ENCODE peak calls at places on chromosomes 16 and 17, in four cellular contexts. E, W, M and R are unnamed samples.

GRCh38 chr16:54374136-54374535 is 87.5 kb upstream of the IRX3 start:
- DNase-seq in W (no peak), M (no peak), E (no peak), R (no peak)

GRCh38 chr17:57099165-57099564 is 14.1 kb downstream of the AKAP1 start:
- DNase-seq in W (no peak), E (no peak), M (no peak), R (no peak)

GRCh38 chr17:42895185-42895555 is 5.4 kb upstream of the G6PC1 start:
- DNase-seq in W (no peak), M (no peak), E (no peak), R (no peak)

GRCh38 chr16:1314399-1315068 is 5.1 kb downstream of the UBE2I start:
- DNase-seq in M (no peak), E (no peak), W (no peak), R (no peak)

GRCh38 chr17:1252203-1252608 is 18.0 kb upstream of the BHLHA9 start:
- DNase-seq in W (no peak), E (no peak), M (no peak), R (no peak)

GRCh38 chr16:47965439-47965838 is 190.4 kb downstream of the ABCC12 start:
- DNase-seq in W (no peak), E (no peak), M (no peak), R (no peak)

GRCh38 chr17:8740486-8740885 is 4.2 kb downstream of the CCDC42 start:
- DNase-seq in M (no peak), E (peak), W (peak), R (peak)

GRCh38 chr17:81712468-81713003 is 452 bp downstream of the SLC25A10 start:
- DNase-seq in W (no peak), M (peak), E (no peak), R (no peak)

GRCh38 chr17:14301761-14302401 is 1.0 kb downstream of the HS3ST3B1 start:
- DNase-seq in M (peak), W (peak), E (peak), R (peak)

GRCh38 chr16:49698416-49698815 is 157.5 kb downstream of the ZNF423 start:
- DNase-seq in W (no peak), M (peak), E (no peak), R (no peak)

GRCh38 chr16:11972128-11972527 is 4.4 kb upstream of the SNX29 start:
- DNase-seq in E (no peak), M (no peak), W (no peak), R (no peak)

GRCh38 chr16:588639-588888 is 1.3 kb upstream of the RAB40C start:
- DNase-seq in W (peak), M (peak), E (peak), R (peak)

GRCh38 chr16:89613101-89613953 is at the start of gene DPEP1:
- DNase-seq in E (no peak), M (no peak), W (no peak), R (no peak)

GRCh38 chr16:1003551-1004347 is 22.2 kb downstream of the SOX8 start:
- DNase-seq in W (peak), M (no peak), E (peak), R (peak)

GRCh38 chr17:31534223-31534888 is 142.9 kb downstream of the RAB11FIP4 start:
- DNase-seq in M (no peak), W (no peak), E (no peak), R (no peak)

GRCh38 chr16:76818611-76819181 is 372.3 kb upstream of the MON1B start:
- DNase-seq in M (no peak), E (no peak), W (no peak), R (no peak)

GRCh38 chr16:8929086-8929748 is 34.5 kb downstream of the USP7 start:
- DNase-seq in W (no peak), M (no peak), E (no peak), R (no peak)

GRCh38 chr16:48206594-48207242 is 37.4 kb upstream of the LONP2 start:
- DNase-seq in M (no peak), W (no peak), E (no peak), R (no peak)

GRCh38 chr17:4584125-4584834 is at the start of gene SMTNL2:
- DNase-seq in E (no peak), M (peak), W (peak), R (no peak)

GRCh38 chr17:5182597-5183409 is 8.9 kb downstream of the ZNF594 start:
- DNase-seq in M (no peak), W (no peak), E (no peak), R (no peak)

GRCh38 chr16:14111713-14112538 is 40.8 kb downstream of the MRTFB start:
- DNase-seq in E (no peak), W (no peak), M (no peak), R (no peak)

GRCh38 chr17:74840500-74840899 is 19.2 kb downstream of the GRIN2C start:
- DNase-seq in M (no peak), E (no peak), W (no peak), R (no peak)

GRCh38 chr16:1534021-1535020 is 855 bp downstream of the TMEM204 start:
- DNase-seq in E (no peak), W (peak), M (no peak), R (no peak)

GRCh38 chr16:79163666-79164377 is 436.7 kb downstream of the MAF start:
- DNase-seq in M (no peak), E (no peak), W (no peak), R (no peak)

GRCh38 chr17:56771975-56772374 is 61.7 kb downstream of the C17orf67 start:
- DNase-seq in E (no peak), M (no peak), W (no peak), R (no peak)